ENCODE peak calls at places on chromosomes 1 and 21, in seven cellular contexts. V is SK-MEL-5, J is lower leg skin, T is ecto neural progenitor cell, Q is globus pallidus, S is psoas muscle, F is dorsolateral prefrontal cortex. X is an unnamed sample.

GRCh38 chr1:9349331-9349851 is 56.7 kb downstream of the SPSB1 start:
- DNase-seq in V (no peak), J (no peak), T (no peak), Q (no peak), S (peak), F (no peak), X (no peak)

GRCh38 chr1:219174672-219175564 is 1.2 kb downstream of the LYPLAL1 start:
- DNase-seq in V (peak), J (peak), T (no peak), Q (peak), S (peak), F (no peak), X (peak)

GRCh38 chr1:234731371-234732085 is 121.5 kb upstream of the IRF2BP2 start:
- DNase-seq in V (no peak), J (no peak), T (no peak), Q (no peak), S (no peak), F (no peak), X (no peak)

GRCh38 chr1:221809101-221810029 is 67.5 kb upstream of the DUSP10 start:
- DNase-seq in V (no peak), J (no peak), T (no peak), Q (no peak), S (no peak), F (no peak), X (no peak)

GRCh38 chr1:200610846-200611245 is 9.7 kb downstream of the KIF14 start:
- DNase-seq in V (no peak), J (no peak), T (no peak), Q (no peak), S (no peak), F (no peak), X (no peak)

GRCh38 chr1:248822148-248823032 is 3.3 kb downstream of the SH3BP5L start:
- DNase-seq in V (no peak), J (peak), T (peak), Q (no peak), S (no peak), F (no peak), X (no peak)

GRCh38 chr21:41716756-41717155 is 50.1 kb downstream of the RIPK4 start:
- DNase-seq in V (no peak), J (no peak), T (no peak), Q (no peak), S (no peak), F (no peak), X (no peak)

GRCh38 chr1:192766009-192766625 is 42.7 kb upstream of the RGS2 start:
- DNase-seq in V (no peak), J (no peak), T (no peak), Q (no peak), S (no peak), F (no peak), X (peak)

GRCh38 chr1:9825101-9826074 is 1.6 kb upstream of the CLSTN1 start:
- DNase-seq in V (peak), J (peak), T (peak), Q (peak), S (peak), F (peak), X (peak)

GRCh38 chr1:11072216-11072917 is 12.5 kb upstream of the SRM start:
- DNase-seq in V (no peak), J (no peak), T (no peak), Q (no peak), S (peak), F (no peak), X (no peak)

GRCh38 chr21:43922949-43923348 is 57.9 kb downstream of the AGPAT3 start:
- DNase-seq in V (no peak), J (no peak), T (no peak), Q (no peak), S (peak), F (no peak), X (no peak)

GRCh38 chr1:100622966-100623762 is 85.2 kb downstream of the GPR88 start:
- DNase-seq in V (no peak), J (no peak), T (no peak), Q (no peak), S (no peak), F (no peak), X (no peak)

GRCh38 chr21:43023175-43023574 is 48.8 kb downstream of the PKNOX1 start:
- DNase-seq in V (no peak), J (no peak), T (no peak), Q (no peak), S (no peak), F (no peak), X (no peak)

GRCh38 chr1:157782946-157783345 is 6.0 kb upstream of the FCRL2 start:
- DNase-seq in V (no peak), J (no peak), T (no peak), Q (no peak), S (no peak), F (no peak), X (no peak)

GRCh38 chr1:42737986-42738677 is 1.9 kb downstream of the CLDN19 start:
- DNase-seq in V (no peak), J (no peak), T (no peak), Q (no peak), S (no peak), F (no peak), X (no peak)

GRCh38 chr1:3247521-3248031 is 178.6 kb downstream of the PRDM16 start:
- DNase-seq in V (no peak), J (no peak), T (peak), Q (no peak), S (no peak), F (no peak), X (no peak)

GRCh38 chr1:58183286-58183685 is 363.2 kb downstream of the OMA1 start:
- DNase-seq in V (no peak), J (no peak), T (no peak), Q (no peak), S (no peak), F (no peak), X (no peak)

GRCh38 chr1:188986751-188987417 is 1490.8 kb downstream of the BRINP3 start:
- DNase-seq in V (no peak), J (no peak), T (peak), Q (no peak), S (no peak), F (no peak), X (no peak)

GRCh38 chr1:61116421-61116820 is 34.1 kb downstream of the NFIA start:
- DNase-seq in V (no peak), J (no peak), T (no peak), Q (no peak), S (no peak), F (no peak), X (no peak)

GRCh38 chr21:17461014-17461413 is 51.8 kb upstream of the CXADR start:
- DNase-seq in V (peak), J (peak), T (no peak), Q (no peak), S (no peak), F (peak), X (peak)

GRCh38 chr1:243549791-243550190 is 293.9 kb downstream of the SDCCAG8 start:
- DNase-seq in V (no peak), J (no peak), T (no peak), Q (no peak), S (no peak), F (no peak), X (no peak)

GRCh38 chr1:58426918-58427317 is 119.6 kb downstream of the OMA1 start:
- DNase-seq in V (no peak), J (no peak), T (no peak), Q (no peak), S (no peak), F (no peak), X (no peak)

GRCh38 chr1:58003059-58003458 is 543.5 kb downstream of the OMA1 start:
- DNase-seq in V (no peak), J (no peak), T (no peak), Q (no peak), S (no peak), F (no peak), X (no peak)

GRCh38 chr1:156293895-156294294 is 1.6 kb downstream of the GLMP start:
- DNase-seq in V (no peak), J (no peak), T (no peak), Q (no peak), S (no peak), F (no peak), X (no peak)

GRCh38 chr1:35577071-35577998 is 4.2 kb downstream of the TFAP2E start:
- DNase-seq in V (no peak), J (no peak), T (peak), Q (no peak), S (peak), F (no peak), X (no peak)

GRCh38 chr1:174158767-174159252 is 510 bp upstream of the RABGAP1L start:
- DNase-seq in V (no peak), J (no peak), T (no peak), Q (no peak), S (no peak), F (no peak), X (peak)

GRCh38 chr1:16082283-16083038 is 9.0 kb upstream of the FAM131C start:
- DNase-seq in V (peak), J (no peak), T (peak), Q (no peak), S (peak), F (no peak), X (no peak)

GRCh38 chr1:21270086-21270689 is 20.1 kb downstream of the ECE1 start:
- DNase-seq in V (peak), J (no peak), T (peak), Q (no peak), S (peak), F (peak), X (no peak)

GRCh38 chr1:39952359-39953110 is 2.4 kb upstream of the MFSD2A start:
- DNase-seq in V (peak), J (no peak), T (no peak), Q (peak), S (no peak), F (peak), X (peak)

GRCh38 chr1:201774224-201774982 is 54.6 kb upstream of the IPO9 start:
- DNase-seq in V (no peak), J (no peak), T (no peak), Q (no peak), S (no peak), F (no peak), X (no peak)

GRCh38 chr1:41578712-41579335 is 94.3 kb upstream of the EDN2 start:
- DNase-seq in V (peak), J (no peak), T (no peak), Q (no peak), S (no peak), F (no peak), X (no peak)

GRCh38 chr1:56631901-56632300 is 13.2 kb upstream of the PRKAA2 start:
- DNase-seq in V (no peak), J (no peak), T (no peak), Q (no peak), S (no peak), F (no peak), X (no peak)

GRCh38 chr1:230618537-230618936 is 23.7 kb upstream of the COG2 start:
- DNase-seq in V (no peak), J (no peak), T (no peak), Q (no peak), S (no peak), F (no peak), X (no peak)

GRCh38 chr1:154520333-154520732 is 18.1 kb upstream of the SHE start:
- DNase-seq in V (no peak), J (no peak), T (no peak), Q (no peak), S (no peak), F (no peak), X (no peak)

GRCh38 chr1:32501865-32502264 is 37.0 kb downstream of the ZBTB8B start:
- DNase-seq in V (no peak), J (peak), T (no peak), Q (no peak), S (peak), F (no peak), X (no peak)

GRCh38 chr1:154750681-154751665 is 119.1 kb downstream of the KCNN3 start:
- DNase-seq in V (no peak), J (no peak), T (no peak), Q (no peak), S (no peak), F (no peak), X (no peak)

GRCh38 chr1:217403321-217403720 is 227.6 kb downstream of the GPATCH2 start:
- DNase-seq in V (no peak), J (no peak), T (no peak), Q (no peak), S (no peak), F (no peak), X (no peak)